ENCODE peak calls at places on chromosomes 7 and 10, in nine cellular contexts. E is amniotic stem cell; N is fibroblast of pulmonary artery; S is substantia nigra; W is T-cell; U is heart right ventricle; H is NAMALWA; M is activated naive CD4-positive, alpha-beta T cell treated with anti-CD3 and anti-CD28 coated beads, Interleukin-2, amount 50 U/mL, for 16 hours; L is hepatocyte. Z is an unnamed sample.

GRCh38 chr10:110664483-110665420 is 20.6 kb downstream of the RBM20 start:
- DNase-seq in E (peak), N (peak), S (no peak), W (no peak), U (no peak), H (no peak), M (no peak), L (peak), Z (no peak)

GRCh38 chr10:131891196-131891928 is 9.4 kb upstream of the PPP2R2D start:
- DNase-seq in E (no peak), N (no peak), S (no peak), W (no peak), U (no peak), H (no peak), M (no peak), L (peak), Z (no peak)

GRCh38 chr10:72503241-72503640 is 122.6 kb downstream of the MICU1 start:
- DNase-seq in E (no peak), N (peak), S (no peak), W (no peak), U (no peak), H (no peak), M (no peak), L (no peak), Z (no peak)

GRCh38 chr10:133608855-133609254 is 17.7 kb downstream of the FRG2B start:
- DNase-seq in E (no peak), N (peak), S (no peak), W (no peak), U (no peak), H (no peak), M (no peak), L (no peak), Z (no peak)

GRCh38 chr7:95632609-95633008 is 36.3 kb upstream of the PDK4 start:
- DNase-seq in E (no peak), N (peak), S (no peak), W (no peak), U (no peak), H (no peak), M (no peak), L (no peak), Z (no peak)

GRCh38 chr10:77301305-77301730 is 336.3 kb downstream of the KCNMA1 start:
- DNase-seq in E (peak), N (peak), S (no peak), W (no peak), U (no peak), H (no peak), M (no peak), L (no peak), Z (no peak)

GRCh38 chr7:115013887-115014286 is 92.0 kb downstream of the MDFIC start:
- DNase-seq in E (no peak), N (peak), S (no peak), W (no peak), U (no peak), H (no peak), M (no peak), L (no peak), Z (no peak)

GRCh38 chr7:82594665-82595064 is 151.1 kb upstream of the CACNA2D1 start:
- DNase-seq in E (no peak), N (peak), S (no peak), W (no peak), U (no peak), H (no peak), M (no peak), L (no peak), Z (no peak)

GRCh38 chr10:69749180-69750010 is 52.3 kb upstream of the COL13A1 start:
- DNase-seq in E (no peak), N (no peak), S (no peak), W (no peak), U (no peak), H (no peak), M (no peak), L (no peak), Z (no peak)

GRCh38 chr10:100186253-100186780 is 488 bp upstream of the ERLIN1 start:
- DNase-seq in E (no peak), N (peak), S (no peak), W (no peak), U (peak), H (no peak), M (no peak), L (peak), Z (peak)

GRCh38 chr7:70132802-70133201 is 534.5 kb downstream of the AUTS2 start:
- DNase-seq in E (no peak), N (no peak), S (no peak), W (no peak), U (no peak), H (no peak), M (no peak), L (no peak), Z (no peak)

GRCh38 chr7:44072364-44073231 is 7.2 kb upstream of the PGAM2 start:
- DNase-seq in E (peak), N (peak), S (no peak), W (no peak), U (peak), H (peak), M (peak), L (peak), Z (peak)

GRCh38 chr7:36802459-36802858 is 78.2 kb upstream of the AOAH start:
- DNase-seq in E (no peak), N (no peak), S (no peak), W (no peak), U (no peak), H (no peak), M (no peak), L (no peak), Z (no peak)

GRCh38 chr7:89837515-89837914 is 316.8 kb upstream of the STEAP1 start:
- DNase-seq in E (no peak), N (peak), S (no peak), W (no peak), U (no peak), H (no peak), M (no peak), L (no peak), Z (no peak)

GRCh38 chr7:151871904-151872303 is 5.0 kb downstream of the PRKAG2 start:
- DNase-seq in E (no peak), N (no peak), S (no peak), W (no peak), U (no peak), H (no peak), M (no peak), L (no peak), Z (no peak)

GRCh38 chr7:83547526-83547925 is 101.4 kb downstream of the SEMA3E start:
- DNase-seq in E (no peak), N (peak), S (no peak), W (no peak), U (no peak), H (peak), M (no peak), L (peak), Z (peak)

GRCh38 chr7:1902231-1902855 is 232.3 kb downstream of the ELFN1 start:
- DNase-seq in E (no peak), N (no peak), S (no peak), W (no peak), U (no peak), H (no peak), M (no peak), L (no peak), Z (peak)

GRCh38 chr7:2120841-2121830 is 111.6 kb downstream of the MAD1L1 start:
- DNase-seq in E (no peak), N (no peak), S (no peak), W (no peak), U (no peak), H (no peak), M (no peak), L (no peak), Z (no peak)

GRCh38 chr7:131607291-131608111 is 51.1 kb upstream of the PODXL start:
- DNase-seq in E (no peak), N (no peak), S (peak), W (no peak), U (no peak), H (no peak), M (no peak), L (no peak), Z (no peak)

GRCh38 chr10:14578060-14578952 is 196.4 kb downstream of the FAM107B start:
- DNase-seq in E (no peak), N (peak), S (no peak), W (no peak), U (no peak), H (no peak), M (no peak), L (peak), Z (no peak)

Z was measured in left lung.